ENCODE peak calls at places on chromosomes 5 and 9, in nine cellular contexts. D, R, W, V, K, I, E, B and F are unnamed samples.

GRCh38 chr9:33817327-33818166 is 587 bp downstream of the UBE2R2 start:
- DNase-seq in D (peak), R (peak), W (peak), V (peak), K (peak), I (peak), E (peak), B (peak), F (peak)

GRCh38 chr9:115213777-115214428 is 95.9 kb upstream of the TNC start:
- DNase-seq in D (no peak), R (peak), W (peak), V (no peak), K (peak), I (no peak), E (peak), B (no peak), F (peak)

GRCh38 chr5:13278148-13278547 is 666.3 kb downstream of the DNAH5 start:
- DNase-seq in D (no peak), R (no peak), W (no peak), V (no peak), K (no peak), I (no peak), E (no peak), B (no peak), F (no peak)

GRCh38 chr5:2105141-2105540 is 222.4 kb upstream of the IRX4 start:
- DNase-seq in D (no peak), R (no peak), W (no peak), V (no peak), K (no peak), I (no peak), E (no peak), B (no peak), F (no peak)

GRCh38 chr5:11797132-11797531 is 107.1 kb downstream of the CTNND2 start:
- DNase-seq in D (no peak), R (no peak), W (no peak), V (no peak), K (no peak), I (peak), E (no peak), B (no peak), F (no peak)

GRCh38 chr5:124059200-124059599 is 547.2 kb downstream of the CSNK1G3 start:
- DNase-seq in D (no peak), R (peak), W (no peak), V (no peak), K (no peak), I (no peak), E (no peak), B (no peak), F (no peak)

GRCh38 chr5:42620579-42621216 is 135.9 kb upstream of the CCDC152 start:
- DNase-seq in D (no peak), R (peak), W (no peak), V (no peak), K (peak), I (no peak), E (no peak), B (no peak), F (no peak)

GRCh38 chr9:126439402-126439765 is 112.8 kb downstream of the MVB12B start:
- DNase-seq in D (no peak), R (peak), W (no peak), V (no peak), K (peak), I (no peak), E (no peak), B (no peak), F (peak)

GRCh38 chr9:81848472-81848871 is 79.8 kb upstream of the SPATA31D4 start:
- DNase-seq in D (no peak), R (peak), W (no peak), V (no peak), K (peak), I (no peak), E (no peak), B (no peak), F (no peak)

GRCh38 chr9:91006046-91006445 is 204.4 kb downstream of the SYK start:
- DNase-seq in D (no peak), R (peak), W (no peak), V (no peak), K (no peak), I (no peak), E (no peak), B (no peak), F (no peak)

GRCh38 chr5:37226377-37226776 is 22.8 kb downstream of the CPLANE1 start:
- DNase-seq in D (no peak), R (no peak), W (no peak), V (no peak), K (no peak), I (no peak), E (no peak), B (no peak), F (no peak)

GRCh38 chr5:115392611-115393010 is 96.2 kb upstream of the CCDC112 start:
- DNase-seq in D (no peak), R (no peak), W (no peak), V (no peak), K (no peak), I (no peak), E (no peak), B (no peak), F (no peak)

GRCh38 chr5:161546463-161547301 is at the start of gene GABRB2:
- DNase-seq in D (peak), R (peak), W (no peak), V (peak), K (peak), I (peak), E (peak), B (peak), F (peak)

GRCh38 chr5:171308453-171309275 is at the start of gene TLX3:
- DNase-seq in D (no peak), R (peak), W (no peak), V (peak), K (no peak), I (no peak), E (no peak), B (no peak), F (no peak)

GRCh38 chr5:36027711-36028110 is 36.5 kb upstream of the UGT3A1 start:
- DNase-seq in D (no peak), R (no peak), W (no peak), V (no peak), K (no peak), I (no peak), E (no peak), B (no peak), F (no peak)

GRCh38 chr5:112165897-112166737 is 253.0 kb downstream of the EPB41L4A start:
- DNase-seq in D (no peak), R (no peak), W (no peak), V (no peak), K (no peak), I (no peak), E (no peak), B (no peak), F (no peak)

GRCh38 chr9:88678431-88678830 is 143.5 kb downstream of the NXNL2 start:
- DNase-seq in D (no peak), R (no peak), W (no peak), V (no peak), K (peak), I (no peak), E (no peak), B (no peak), F (no peak)

GRCh38 chr5:96080557-96080956 is 118.9 kb upstream of the ELL2 start:
- DNase-seq in D (no peak), R (peak), W (no peak), V (no peak), K (peak), I (no peak), E (no peak), B (no peak), F (no peak)

GRCh38 chr9:133148351-133149129 is 15.2 kb downstream of the GBGT1 start:
- DNase-seq in D (peak), R (peak), W (peak), V (peak), K (peak), I (peak), E (no peak), B (peak), F (no peak)

GRCh38 chr5:147752033-147752432 is 30.5 kb downstream of the JAKMIP2 start:
- DNase-seq in D (no peak), R (no peak), W (no peak), V (no peak), K (no peak), I (no peak), E (no peak), B (no peak), F (no peak)

DNA sequence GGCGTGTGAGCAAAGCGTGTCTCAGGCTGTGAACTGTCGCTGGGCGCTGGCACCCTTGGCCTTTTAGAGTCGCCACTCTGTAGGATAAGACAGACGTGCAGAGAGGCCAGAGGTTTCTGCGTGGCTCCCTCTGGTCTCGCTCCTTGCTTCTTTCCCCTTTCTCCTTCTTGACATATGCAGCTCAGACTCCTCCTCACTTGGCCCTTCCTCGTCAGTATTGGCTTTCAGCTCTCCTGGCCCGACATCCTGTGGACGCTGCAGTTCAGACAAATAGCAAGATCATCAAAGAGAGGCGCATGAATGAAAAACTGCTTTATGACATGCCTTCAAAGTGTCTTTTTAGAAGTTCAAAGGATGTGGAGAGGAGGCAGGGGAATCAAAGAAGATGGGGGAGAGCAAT is 116.8 kb upstream of the SPRY4 start:
- DNase-seq in D (no peak), R (no peak), W (no peak), V (no peak), K (no peak), I (no peak), E (peak), B (no peak), F (no peak)
- H3K4me3 ChIP-seq in D (no peak), R (no peak), W (no peak), V (no peak), K (no peak), I (no peak), E (no peak), B (no peak), F (no peak)

GRCh38 chr5:110343616-110344015 is 382.9 kb downstream of the TMEM232 start:
- DNase-seq in D (no peak), R (no peak), W (no peak), V (no peak), K (no peak), I (no peak), E (no peak), B (no peak), F (no peak)
- TF ChIP-seq CTCF in D (no peak), R (no peak), W (no peak), V (no peak), K (no peak), I (no peak), E (no peak), B (no peak), F (no peak)

GRCh38 chr9:93959739-93960154 is 4.6 kb upstream of the BARX1 start:
- DNase-seq in D (no peak), R (no peak), W (no peak), V (no peak), K (peak), I (no peak), E (no peak), B (no peak), F (no peak)

GRCh38 chr9:93958875-93959682 is 3.9 kb upstream of the BARX1 start:
- DNase-seq in D (no peak), R (no peak), W (no peak), V (no peak), K (peak), I (no peak), E (no peak), B (no peak), F (no peak)

GRCh38 chr9:93956183-93956784 is 1.1 kb upstream of the BARX1 start:
- DNase-seq in D (no peak), R (no peak), W (no peak), V (no peak), K (no peak), I (no peak), E (no peak), B (no peak), F (no peak)

GRCh38 chr9:93960221-93960970 is 5.2 kb upstream of the BARX1 start:
- DNase-seq in D (no peak), R (no peak), W (no peak), V (no peak), K (no peak), I (peak), E (no peak), B (no peak), F (no peak)

DNA sequence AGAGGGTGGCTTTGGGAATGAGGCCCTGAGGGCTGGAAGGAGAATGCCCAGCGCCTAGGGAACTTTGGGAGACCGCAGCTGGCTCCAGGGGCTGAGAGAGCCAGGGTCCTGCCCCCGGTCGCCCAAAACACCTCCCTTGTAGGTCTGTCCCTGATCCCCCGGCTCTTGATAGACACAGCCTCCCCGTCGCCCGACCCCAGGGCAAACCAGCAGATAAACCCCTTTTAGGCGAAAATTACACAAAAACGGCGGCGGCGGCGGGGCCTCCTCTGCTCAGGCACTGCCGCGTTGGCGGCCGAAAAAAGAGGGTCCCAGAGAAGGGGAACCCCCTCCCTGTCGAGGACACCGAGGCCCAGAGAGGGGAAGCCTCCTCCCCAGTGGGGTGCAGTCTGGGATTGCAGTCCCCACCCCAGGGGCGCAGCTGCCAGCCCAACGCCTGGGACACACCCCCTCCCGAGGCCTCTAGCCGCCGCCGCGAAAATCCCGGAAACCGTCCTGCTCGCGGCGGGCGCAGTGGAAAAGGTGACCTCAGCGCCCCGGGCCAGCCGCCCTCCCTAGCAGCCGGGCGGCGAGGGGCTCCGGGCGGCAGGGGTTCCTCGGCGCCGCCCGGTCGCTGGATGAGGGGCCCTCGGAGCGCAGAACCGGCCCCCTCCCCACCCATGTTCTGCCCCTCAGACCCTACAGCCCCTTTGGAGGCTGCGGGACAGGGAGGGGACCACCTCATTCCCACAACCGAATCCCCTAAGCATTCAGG is 3.1 kb upstream of the BARX1 start:
- DNase-seq in D (no peak), R (no peak), W (no peak), V (no peak), K (no peak), I (peak), E (no peak), B (no peak), F (no peak)
- H3K4me3 ChIP-seq in D (no peak), R (no peak), W (no peak), V (no peak), K (no peak), I (peak), E (no peak), B (peak), F (no peak)

GRCh38 chr5:73218552-73219171 is 45.7 kb downstream of the TMEM174 start:
- DNase-seq in D (no peak), R (peak), W (peak), V (no peak), K (peak), I (no peak), E (no peak), B (no peak), F (peak)
- TF ChIP-seq CTCF in D (peak), R (peak), W (peak), V (peak), K (peak), I (no peak), E (no peak), B (no peak), F (peak)